ENCODE peak calls at places on chromosomes 13 and 19, in eight cellular contexts. U, B, M, A, L, X, R and J are unnamed samples.

GRCh38 chr13:109140777-109141354 is 511.5 kb downstream of the MYO16 start:
- DNase-seq in B (no peak), L (no peak), A (no peak), M (no peak), R (no peak), X (no peak), U (no peak), J (no peak)

GRCh38 chr19:53977991-53978731 is 13.3 kb upstream of the CACNG6 start:
- DNase-seq in U (no peak), B (no peak), M (no peak), X (peak), L (no peak), R (peak), A (no peak), J (peak)

GRCh38 chr13:76440568-76440967 is 445.6 kb downstream of the KCTD12 start:
- DNase-seq in A (no peak), R (no peak), X (no peak), L (no peak), B (no peak), U (no peak), M (no peak), J (no peak)

GRCh38 chr19:703651-704446 is 4.9 kb upstream of the PALM start:
- DNase-seq in B (no peak), X (peak), L (peak), A (no peak), R (peak), U (no peak), M (peak), J (peak)

GRCh38 chr19:53898680-53899341 is 10.3 kb upstream of the CACNG7 start:
- DNase-seq in B (no peak), R (no peak), M (no peak), L (peak), U (no peak), X (no peak), A (no peak), J (no peak)

GRCh38 chr19:11382898-11383705 is 1.0 kb downstream of the EPOR start:
- DNase-seq in U (no peak), L (no peak), B (no peak), A (no peak), X (peak), M (peak), R (peak), J (no peak)

GRCh38 chr19:46984077-46985010 is 35.3 kb upstream of the NPAS1 start:
- DNase-seq in M (no peak), L (no peak), X (peak), A (no peak), U (no peak), R (no peak), B (no peak), J (peak)

GRCh38 chr19:42313096-42313839 is at the start of gene TMEM145:
- DNase-seq in L (peak), U (no peak), M (no peak), A (no peak), B (no peak), R (no peak), X (peak), J (peak)

GRCh38 chr13:55440465-55441085 is 1700.1 kb upstream of the PRR20A start:
- DNase-seq in B (no peak), A (no peak), U (no peak), L (no peak), R (no peak), X (no peak), M (no peak), J (no peak)

GRCh38 chr13:26458196-26458734 is 99.2 kb upstream of the WASF3 start:
- DNase-seq in R (no peak), M (no peak), B (no peak), U (no peak), L (no peak), X (no peak), A (no peak), J (no peak)

GRCh38 chr13:34361528-34361927 is 543.6 kb downstream of the RFC3 start:
- DNase-seq in B (no peak), R (no peak), L (no peak), M (no peak), U (no peak), X (no peak), A (no peak), J (peak)

GRCh38 chr13:47598340-47598911 is 402.6 kb downstream of the SUCLA2 start:
- DNase-seq in U (no peak), M (no peak), X (no peak), A (no peak), R (no peak), B (no peak), L (peak), J (no peak)